ENCODE peak calls at places on chromosomes 4 and X, in six cellular contexts. G is neural crest cell; A is lung; D is dorsolateral prefrontal cortex; H is A549; T is CD8-positive, alpha-beta T cell. C is an unnamed sample.

GRCh38 chr4:181523973-181524372 is 719.2 kb upstream of the TENM3 start:
- DNase-seq in G (no peak), A (no peak), D (no peak), H (no peak), T (no peak), C (no peak)

GRCh38 chr4:147578057-147578476 is 39.1 kb upstream of the TMEM184C start:
- DNase-seq in G (no peak), A (no peak), D (no peak), H (peak), T (no peak), C (no peak)

GRCh38 chr4:58061967-58062366 is 951.8 kb upstream of the IGFBP7 start:
- DNase-seq in G (no peak), A (no peak), D (no peak), H (no peak), T (no peak), C (no peak)

GRCh38 chrX:136397001-136397400 is 90.7 kb upstream of the BRS3 start:
- DNase-seq in G (no peak), A (no peak), D (no peak), H (no peak), T (no peak), C (no peak)

GRCh38 chrX:47166126-47166525 is 21.1 kb downstream of the RBM10 start:
- DNase-seq in G (no peak), A (no peak), D (no peak), H (no peak), T (no peak), C (no peak)

GRCh38 chr4:3702084-3702521 is 64.1 kb upstream of the ADRA2C start:
- DNase-seq in G (no peak), A (no peak), D (no peak), H (no peak), T (no peak), C (no peak)

GRCh38 chrX:17984415-17984814 is 123.3 kb upstream of the RAI2 start:
- DNase-seq in G (no peak), A (no peak), D (no peak), H (no peak), T (no peak), C (no peak)

GRCh38 chrX:143781103-143781502 is 60.6 kb upstream of the SPANXN2 start:
- DNase-seq in G (no peak), A (no peak), D (no peak), H (no peak), T (no peak), C (no peak)

GRCh38 chr4:102358128-102358527 is 12.8 kb upstream of the SLC39A8 start:
- DNase-seq in G (no peak), A (no peak), D (no peak), H (no peak), T (no peak), C (no peak)

GRCh38 chr4:122854444-122854843 is 27.8 kb downstream of the FGF2 start:
- DNase-seq in G (no peak), A (no peak), D (no peak), H (no peak), T (no peak), C (no peak)

GRCh38 chr4:163164591-163164990 is 2.1 kb downstream of the NAF1 start:
- DNase-seq in G (no peak), A (no peak), D (no peak), H (no peak), T (no peak), C (no peak)

GRCh38 chr4:78581626-78582025 is 30.1 kb downstream of the ANXA3 start:
- DNase-seq in G (no peak), A (no peak), D (no peak), H (no peak), T (no peak), C (no peak)

GRCh38 chr4:88526221-88526815 is 2.7 kb upstream of the PYURF start:
- DNase-seq in G (no peak), A (no peak), D (no peak), H (no peak), T (no peak), C (no peak)

GRCh38 chrX:106955004-106955772 is 35.0 kb downstream of the CLDN2 start:
- DNase-seq in G (no peak), A (no peak), D (no peak), H (no peak), T (no peak), C (no peak)

GRCh38 chrX:3939967-3940610 is 226.6 kb upstream of the PRKX start:
- DNase-seq in G (peak), A (no peak), D (no peak), H (no peak), T (no peak), C (no peak)

GRCh38 chr4:151358266-151358665 is 32.9 kb upstream of the SH3D19 start:
- DNase-seq in G (no peak), A (no peak), D (peak), H (no peak), T (no peak), C (no peak)

GRCh38 chr4:11782859-11783258 is 354.2 kb upstream of the HS3ST1 start:
- DNase-seq in G (no peak), A (no peak), D (no peak), H (no peak), T (no peak), C (no peak)

GRCh38 chr4:1956631-1957030 is 52.1 kb downstream of the NELFA start:
- DNase-seq in G (no peak), A (no peak), D (no peak), H (no peak), T (no peak), C (no peak)

GRCh38 chrX:24148535-24149345 is 789 bp upstream of the ZFX start:
- DNase-seq in G (no peak), A (peak), D (no peak), H (no peak), T (no peak), C (no peak)

GRCh38 chr4:82957045-82957444 is 53.6 kb downstream of the LIN54 start:
- DNase-seq in G (no peak), A (no peak), D (no peak), H (no peak), T (no peak), C (no peak)

GRCh38 chr4:38050560-38051350 is 90.6 kb downstream of the PTTG2 start:
- DNase-seq in G (no peak), A (no peak), D (no peak), H (no peak), T (no peak), C (no peak)

GRCh38 chr4:7103599-7104365 is 35.9 kb upstream of the GRPEL1 start:
- DNase-seq in G (peak), A (peak), D (peak), H (peak), T (no peak), C (peak)

GRCh38 chr4:181670506-181670905 is 572.7 kb upstream of the TENM3 start:
- DNase-seq in G (no peak), A (no peak), D (no peak), H (no peak), T (no peak), C (no peak)

GRCh38 chr4:41713768-41714167 is 34.8 kb downstream of the PHOX2B start:
- DNase-seq in G (no peak), A (no peak), D (no peak), H (no peak), T (no peak), C (no peak)

GRCh38 chr4:148515248-148515647 is 73.0 kb upstream of the NR3C2 start:
- DNase-seq in G (no peak), A (no peak), D (no peak), H (no peak), T (no peak), C (no peak)

GRCh38 chr4:148091896-148092295 is 350.3 kb downstream of the NR3C2 start:
- DNase-seq in G (no peak), A (no peak), D (no peak), H (no peak), T (no peak), C (no peak)

GRCh38 chrX:19613645-19614323 is 98.5 kb upstream of the MAP3K15 start:
- DNase-seq in G (no peak), A (peak), D (no peak), H (no peak), T (no peak), C (no peak)

GRCh38 chrX:10769165-10769564 is 148.8 kb upstream of the MID1 start:
- DNase-seq in G (no peak), A (no peak), D (no peak), H (peak), T (no peak), C (no peak)

GRCh38 chr4:12957108-12957507 is 527.0 kb downstream of the RAB28 start:
- DNase-seq in G (no peak), A (no peak), D (no peak), H (no peak), T (no peak), C (no peak)

GRCh38 chr4:99947608-99948007 is 1.2 kb upstream of the DNAJB14 start:
- DNase-seq in G (no peak), A (no peak), D (no peak), H (no peak), T (no peak), C (no peak)

GRCh38 chrX:39720945-39721344 is 376.8 kb downstream of the BCOR start:
- DNase-seq in G (no peak), A (no peak), D (no peak), H (no peak), T (no peak), C (no peak)

GRCh38 chrX:17814557-17814956 is 46.5 kb downstream of the RAI2 start:
- DNase-seq in G (no peak), A (no peak), D (no peak), H (no peak), T (no peak), C (no peak)

GRCh38 chr4:38323141-38323634 is 340.8 kb upstream of the KLF3 start:
- DNase-seq in G (no peak), A (no peak), D (no peak), H (no peak), T (no peak), C (no peak)

GRCh38 chr4:67871867-67872266 is 11.9 kb downstream of the TMPRSS11D start:
- DNase-seq in G (no peak), A (no peak), D (no peak), H (peak), T (no peak), C (no peak)
- TF ChIP-seq CTCF in G (peak), A (no peak), D (peak), H (peak), T (no peak), C (peak)

DNA sequence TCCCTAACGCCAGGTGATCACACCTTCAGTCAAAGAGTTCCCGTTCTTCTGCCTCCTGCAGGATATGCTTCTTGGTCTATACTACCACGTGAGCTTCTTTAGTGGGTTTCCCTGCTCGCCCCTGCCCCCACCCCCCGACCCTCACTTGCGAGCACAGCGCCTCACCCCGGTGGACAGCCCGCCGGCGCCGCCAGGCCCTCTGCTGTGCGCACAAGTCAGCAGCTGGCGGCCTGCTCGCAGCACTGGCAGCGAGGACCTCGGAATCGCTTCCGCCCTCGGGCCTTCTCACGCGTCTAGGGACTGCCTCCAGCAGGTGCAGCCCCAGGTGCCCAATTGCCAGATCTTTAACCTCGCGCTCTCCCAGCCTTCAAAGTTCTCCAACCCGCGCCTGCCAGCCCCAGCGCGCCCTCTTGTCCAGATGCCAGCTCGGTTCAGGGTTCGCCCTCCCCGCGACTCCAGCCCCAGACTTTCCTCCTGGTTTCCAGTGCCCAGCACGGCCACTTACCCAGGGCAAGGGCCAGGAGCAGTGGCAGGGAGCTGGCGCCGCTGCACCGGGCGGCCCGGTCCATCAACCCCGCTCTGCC is 474 bp downstream of the BTC start:
- DNase-seq in G (peak), A (peak), D (no peak), H (peak), T (no peak), C (peak)
- TF ChIP-seq CTCF in G (peak), A (no peak), D (peak), H (peak), T (no peak), C (peak)

DNA sequence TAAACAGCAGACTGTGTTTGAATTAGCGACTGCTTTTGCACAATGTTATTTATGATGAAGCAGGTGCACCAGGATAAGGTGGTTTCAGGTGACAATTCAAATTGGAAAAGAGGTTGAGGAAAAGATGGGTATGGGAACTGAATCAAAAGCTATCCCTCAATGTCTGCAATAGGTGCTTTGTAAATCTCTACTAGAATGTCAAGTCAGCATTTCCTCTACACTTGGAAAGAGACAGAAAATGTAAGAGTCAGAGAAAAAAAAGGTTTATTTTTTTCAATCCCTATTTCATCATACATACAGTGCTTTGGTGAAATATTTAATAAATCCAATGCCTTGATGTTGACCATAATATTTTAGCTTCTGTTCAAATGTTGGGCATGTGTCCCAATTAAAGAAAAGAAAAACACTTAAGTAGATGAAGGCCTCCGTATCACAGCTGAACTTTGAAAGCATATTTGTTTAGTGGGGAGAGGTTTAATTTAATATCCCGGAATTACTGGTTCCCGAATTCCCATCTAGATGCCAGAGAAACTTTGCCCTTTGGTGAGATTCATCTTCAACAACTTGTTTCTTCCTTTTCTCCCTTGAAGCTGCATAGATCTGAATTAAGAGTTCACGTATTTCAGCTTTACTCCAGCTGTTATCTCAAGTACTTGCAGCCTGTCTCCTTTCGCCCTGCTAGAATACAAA is 5.9 kb downstream of the RASGEF1B start:
- DNase-seq in G (no peak), A (no peak), D (no peak), H (no peak), T (no peak), C (no peak)
- TF ChIP-seq CTCF in G (no peak), A (no peak), D (no peak), H (no peak), T (no peak), C (no peak)

GRCh38 chr4:77047037-77047436 is 28.8 kb downstream of the CCNI start:
- DNase-seq in G (no peak), A (no peak), D (no peak), H (peak), T (no peak), C (no peak)

GRCh38 chr4:77050962-77051361 is 24.8 kb downstream of the CCNI start:
- DNase-seq in G (no peak), A (no peak), D (no peak), H (no peak), T (no peak), C (no peak)

DNA sequence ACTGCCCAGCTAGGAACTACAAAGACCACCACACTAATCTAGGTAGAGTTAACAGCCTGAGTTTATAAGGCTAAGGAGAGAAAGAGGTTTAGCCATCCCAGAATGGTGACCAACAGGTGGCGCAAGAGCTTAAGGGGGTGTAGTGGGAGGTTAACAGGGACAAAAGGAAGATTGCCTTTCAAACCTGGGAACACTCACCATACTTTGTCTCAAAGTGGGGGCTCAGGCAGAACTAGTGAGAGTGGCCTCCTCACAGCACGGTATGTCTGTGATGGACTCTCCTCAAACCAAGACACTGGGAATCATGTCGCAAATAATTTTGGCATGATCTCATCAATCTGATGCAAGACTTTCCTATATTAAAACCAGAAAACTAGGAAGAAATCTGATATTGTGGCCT is 23.4 kb downstream of the CCNI start:
- DNase-seq in G (peak), A (peak), D (no peak), H (no peak), T (peak), C (peak)
- TF ChIP-seq CTCF in G (peak), A (peak), D (peak), H (peak), T (peak), C (peak)

DNA sequence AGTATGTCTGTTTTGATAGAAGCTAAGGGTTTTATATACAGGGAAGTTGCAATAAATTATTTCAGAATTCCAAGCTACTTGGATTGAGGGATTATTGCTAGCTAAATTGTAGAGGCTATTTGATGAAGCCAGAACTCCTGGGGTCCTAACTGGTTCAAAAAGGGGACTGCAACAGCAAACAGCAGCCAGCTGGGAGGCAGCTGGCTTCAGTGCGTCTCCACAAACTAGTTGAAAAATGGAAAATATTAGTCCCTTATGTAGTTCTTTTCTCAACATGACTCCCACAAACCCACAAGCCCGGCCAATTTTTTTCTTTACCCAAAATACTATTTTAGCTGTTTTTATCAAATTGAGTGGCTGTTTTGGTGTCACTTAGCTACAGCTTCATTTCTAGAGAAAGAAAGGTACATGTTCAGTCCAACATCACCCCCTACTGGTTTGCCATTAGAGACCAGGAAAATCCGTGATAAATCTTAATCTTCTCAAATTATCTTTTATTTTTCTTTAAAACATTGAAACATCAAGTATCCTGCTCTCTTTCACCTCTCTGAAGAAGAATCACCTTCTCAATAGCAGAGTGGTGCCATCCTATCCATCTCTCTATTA is 97.2 kb downstream of the GUCY2F start:
- DNase-seq in G (peak), A (no peak), D (no peak), H (no peak), T (no peak), C (no peak)
- TF ChIP-seq CTCF in G (peak), A (no peak), D (peak), H (peak), T (no peak), C (no peak)